ENCODE peak calls at places on chromosomes 4 and X, in seven cellular contexts. K is stimulated activated naive CD4-positive, alpha-beta T cell; P is stimulated activated CD8-positive, alpha-beta memory T cell treated with anti-CD3 and anti-CD28 coated beads, Interleukin-15, amount 100 ng/mL, for 24 hours; J is activated T-cell treated with anti-CD3 and anti-CD28 coated beads for 1 hour; V is KG1; Z is omental fat pad; O is T-helper 2 cell. N is an unnamed sample.

GRCh38 chr4:108360857-108361820 is 192.4 kb upstream of the LEF1 start:
- DNase-seq in K (no peak), P (no peak), J (no peak), V (no peak), Z (no peak), O (no peak), N (no peak)

GRCh38 chr4:152605031-152605430 is 69.1 kb upstream of the FBXW7 start:
- DNase-seq in K (no peak), P (no peak), J (no peak), V (no peak), Z (no peak), O (no peak), N (no peak)

GRCh38 chr4:95867919-95868318 is 28.0 kb downstream of the PDHA2 start:
- DNase-seq in K (no peak), P (no peak), J (no peak), V (no peak), Z (no peak), O (no peak), N (no peak)

GRCh38 chr4:149063007-149063406 is 620.8 kb upstream of the NR3C2 start:
- DNase-seq in K (no peak), P (no peak), J (no peak), V (no peak), Z (no peak), O (no peak), N (no peak)

GRCh38 chr4:56326363-56326762 is 60.9 kb downstream of the AASDH start:
- DNase-seq in K (no peak), P (no peak), J (no peak), V (no peak), Z (no peak), O (no peak), N (no peak)

GRCh38 chrX:98371994-98372393 is 1488.3 kb downstream of the RPA4 start:
- DNase-seq in K (no peak), P (no peak), J (no peak), V (no peak), Z (no peak), O (no peak), N (no peak)

GRCh38 chr4:185708348-185708747 is 103.6 kb downstream of the SORBS2 start:
- DNase-seq in K (no peak), P (no peak), J (no peak), V (no peak), Z (no peak), O (no peak), N (no peak)

GRCh38 chrX:53684415-53685192 is 1.9 kb downstream of the HUWE1 start:
- DNase-seq in K (no peak), P (no peak), J (no peak), V (no peak), Z (no peak), O (no peak), N (no peak)

GRCh38 chr4:103075894-103076776 is at the start of gene SLC9B2:
- DNase-seq in K (peak; percentile 88), P (peak; percentile 39), J (peak; percentile 45), V (peak; percentile 68), Z (peak; percentile 30), O (peak; percentile 23), N (peak; percentile 20)

GRCh38 chr4:55865228-55865806 is 11.9 kb downstream of the EXOC1 start:
- DNase-seq in K (no peak), P (no peak), J (no peak), V (no peak), Z (no peak), O (no peak), N (no peak)